ENCODE peak calls at places on chromosomes 3 and 15, in four cellular contexts. Q is WTC11; H is activated CD4-positive, alpha-beta T cell treated with anti-CD3 and anti-CD28 coated beads, Interleukin-2, amount 50 U/mL, for 48 hours; W is stimulated activated CD8-positive, alpha-beta memory T cell treated with anti-CD3 and anti-CD28 coated beads, Interleukin-4, amount 100 ng/mL, for 1 hour. I is an unnamed sample.

GRCh38 chr3:126911162-126912026 is 71.5 kb upstream of the PLXNA1 start:
- DNase-seq in H (peak), Q (no peak), W (peak), I (peak)

GRCh38 chr3:136728918-136729317 is 23.3 kb downstream of the STAG1 start:
- DNase-seq in H (no peak), W (no peak), Q (no peak), I (peak)

GRCh38 chr3:45852828-45853227 is 10.9 kb upstream of the LZTFL1 start:
- DNase-seq in W (no peak), H (no peak), Q (no peak), I (no peak)

GRCh38 chr3:64108784-64109317 is 85.6 kb upstream of the PSMD6 start:
- DNase-seq in Q (no peak), W (no peak), H (no peak), I (no peak)

GRCh38 chr3:143352031-143352623 is 232.6 kb downstream of the CHST2 start:
- DNase-seq in W (no peak), H (no peak), Q (no peak), I (no peak)

GRCh38 chr3:107065094-107065861 is 312.0 kb upstream of the CCDC54 start:
- DNase-seq in W (no peak), H (peak), Q (no peak), I (no peak)

GRCh38 chr3:130709671-130710070 is 37.0 kb downstream of the PIK3R4 start:
- DNase-seq in Q (no peak), W (no peak), H (no peak), I (no peak)

GRCh38 chr3:114496874-114497273 is 203.0 kb downstream of the TIGIT start:
- DNase-seq in W (no peak), Q (no peak), H (no peak), I (peak)

GRCh38 chr3:130395916-130396315 is 50.4 kb downstream of the COL6A5 start:
- DNase-seq in Q (no peak), W (no peak), H (no peak), I (peak)

GRCh38 chr15:53833134-53833624 is 73.7 kb upstream of the WDR72 start:
- DNase-seq in W (no peak), H (no peak), Q (no peak), I (no peak)

GRCh38 chr3:95738045-95738444 is 1076.3 kb upstream of the EPHA6 start:
- DNase-seq in H (no peak), W (no peak), Q (no peak), I (no peak)

GRCh38 chr15:57591237-57591821 is 375 bp upstream of the MYZAP start:
- DNase-seq in Q (no peak), H (peak), W (no peak), I (no peak)

GRCh38 chr15:41895491-41895890 is 1.6 kb upstream of the SPTBN5 start:
- DNase-seq in Q (no peak), W (no peak), H (no peak), I (no peak)

GRCh38 chr15:85624241-85624855 is 170.4 kb downstream of the KLHL25 start:
- DNase-seq in Q (no peak), W (no peak), H (no peak), I (no peak)

GRCh38 chr15:55958349-55958748 is 35.1 kb downstream of the NEDD4 start:
- DNase-seq in Q (no peak), W (no peak), H (no peak), I (no peak)

GRCh38 chr3:41716391-41716910 is 245.5 kb downstream of the ULK4 start:
- DNase-seq in W (no peak), Q (no peak), H (no peak), I (no peak)

GRCh38 chr3:170836491-170836890 is 33.5 kb downstream of the RPL22L1 start:
- DNase-seq in W (no peak), H (no peak), Q (no peak), I (no peak)

GRCh38 chr3:71168961-71169411 is 414.5 kb downstream of the FOXP1 start:
- DNase-seq in Q (no peak), H (no peak), W (no peak), I (no peak)

GRCh38 chr3:36025232-36025631 is 355.1 kb upstream of the STAC start:
- DNase-seq in Q (no peak), W (no peak), H (no peak), I (no peak)

GRCh38 chr15:77402740-77403379 is 17.0 kb downstream of the PEAK1 start:
- DNase-seq in H (no peak), Q (no peak), W (no peak), I (peak)

GRCh38 chr15:38864122-38864521 is 299.5 kb upstream of the RASGRP1 start:
- DNase-seq in W (no peak), H (no peak), Q (no peak), I (no peak)

GRCh38 chr3:50607271-50608091 is 4.1 kb downstream of the CISH start:
- DNase-seq in Q (no peak), W (no peak), H (peak), I (no peak)

GRCh38 chr15:77507151-77507847 is 86.6 kb downstream of the HMG20A start:
- DNase-seq in Q (no peak), H (no peak), W (no peak), I (peak)

GRCh38 chr15:69906256-69907185 is 191.2 kb downstream of the TLE3 start:
- DNase-seq in Q (no peak), H (no peak), W (no peak), I (no peak)

GRCh38 chr3:70999730-71000129 is 583.8 kb downstream of the FOXP1 start:
- DNase-seq in Q (no peak), H (no peak), W (no peak), I (peak)

GRCh38 chr15:40282144-40282869 is 557 bp downstream of the ANKRD63 start:
- DNase-seq in W (no peak), Q (peak), H (peak), I (no peak)

GRCh38 chr3:133887075-133887950 is 8.4 kb downstream of the RAB6B start:
- DNase-seq in Q (no peak), H (no peak), W (no peak), I (no peak)

GRCh38 chr3:101689291-101689690 is 2.8 kb upstream of the RPL24 start:
- DNase-seq in H (no peak), W (no peak), Q (no peak), I (no peak)

GRCh38 chr3:49841126-49841525 is 15.2 kb downstream of the TRAIP start:
- DNase-seq in Q (peak), H (no peak), W (no peak), I (peak)

GRCh38 chr3:52891615-52892081 is 5.7 kb downstream of the STIMATE start:
- DNase-seq in Q (no peak), W (no peak), H (no peak), I (no peak)

GRCh38 chr15:85582719-85583089 is 202.3 kb downstream of the AKAP13 start:
- DNase-seq in W (no peak), Q (no peak), H (peak), I (no peak)

I was measured in HT1080.